ENCODE peak calls at places on chromosomes 16 and 17, in seven cellular contexts. One of them, this sample, is unnamed.

GRCh38 chr16:83344014-83344413 is 463.8 kb upstream of the HSBP1 start:
- DNase-seq in NCI-H1930: no peak
- DNase-seq in naive thymus-derived CD4-positive, alpha-beta T cell: no peak
- DNase-seq in left ventricle myocardium inferior: no peak
- DNase-seq in ACHN: no peak
- DNase-seq in OCI-M1: no peak
- DNase-seq in anterior cingulate cortex: no peak
- DNase-seq in this sample: no peak

GRCh38 chr16:63617047-63617989 is 1504.5 kb downstream of the CDH11 start:
- DNase-seq in NCI-H1930: no peak
- DNase-seq in anterior cingulate cortex: no peak
- DNase-seq in left ventricle myocardium inferior: peak
- DNase-seq in ACHN: peak
- DNase-seq in OCI-M1: no peak
- DNase-seq in naive thymus-derived CD4-positive, alpha-beta T cell: no peak
- DNase-seq in this sample: no peak

GRCh38 chr16:34802848-34803599 is 1343.6 kb downstream of the TP53TG3F start:
- DNase-seq in ACHN: no peak
- DNase-seq in anterior cingulate cortex: no peak
- DNase-seq in NCI-H1930: no peak
- DNase-seq in naive thymus-derived CD4-positive, alpha-beta T cell: no peak
- DNase-seq in left ventricle myocardium inferior: no peak
- DNase-seq in OCI-M1: no peak
- DNase-seq in this sample: no peak

GRCh38 chr17:15036238-15036637 is 228.9 kb downstream of the PMP22 start:
- DNase-seq in left ventricle myocardium inferior: no peak
- DNase-seq in OCI-M1: no peak
- DNase-seq in NCI-H1930: no peak
- DNase-seq in anterior cingulate cortex: no peak
- DNase-seq in naive thymus-derived CD4-positive, alpha-beta T cell: no peak
- DNase-seq in ACHN: no peak
- DNase-seq in this sample: no peak

GRCh38 chr17:71315568-71315967 is 805.3 kb upstream of the SOX9 start:
- DNase-seq in anterior cingulate cortex: no peak
- DNase-seq in NCI-H1930: no peak
- DNase-seq in ACHN: no peak
- DNase-seq in naive thymus-derived CD4-positive, alpha-beta T cell: no peak
- DNase-seq in left ventricle myocardium inferior: no peak
- DNase-seq in OCI-M1: no peak
- DNase-seq in this sample: no peak

GRCh38 chr17:45218895-45219661 is 2.6 kb upstream of the FMNL1 start:
- DNase-seq in naive thymus-derived CD4-positive, alpha-beta T cell: peak
- DNase-seq in anterior cingulate cortex: peak
- DNase-seq in OCI-M1: peak
- DNase-seq in left ventricle myocardium inferior: peak
- DNase-seq in NCI-H1930: peak
- DNase-seq in ACHN: peak
- DNase-seq in this sample: peak

GRCh38 chr17:63984651-63985386 is 12.1 kb upstream of the SCN4A start:
- DNase-seq in ACHN: peak
- DNase-seq in naive thymus-derived CD4-positive, alpha-beta T cell: peak
- DNase-seq in left ventricle myocardium inferior: no peak
- DNase-seq in OCI-M1: peak
- DNase-seq in anterior cingulate cortex: no peak
- DNase-seq in NCI-H1930: no peak
- DNase-seq in this sample: no peak

GRCh38 chr17:51085150-51085805 is 35.4 kb downstream of the SPAG9 start:
- DNase-seq in NCI-H1930: no peak
- DNase-seq in OCI-M1: no peak
- DNase-seq in naive thymus-derived CD4-positive, alpha-beta T cell: no peak
- DNase-seq in left ventricle myocardium inferior: no peak
- DNase-seq in ACHN: no peak
- DNase-seq in anterior cingulate cortex: no peak
- DNase-seq in this sample: no peak

GRCh38 chr17:61799812-61800484 is 63.4 kb downstream of the BRIP1 start:
- DNase-seq in left ventricle myocardium inferior: no peak
- DNase-seq in anterior cingulate cortex: no peak
- DNase-seq in NCI-H1930: no peak
- DNase-seq in ACHN: no peak
- DNase-seq in OCI-M1: peak
- DNase-seq in naive thymus-derived CD4-positive, alpha-beta T cell: no peak
- DNase-seq in this sample: no peak

GRCh38 chr16:17964196-17964595 is 372.3 kb downstream of the NPIPA8 start:
- DNase-seq in anterior cingulate cortex: no peak
- DNase-seq in OCI-M1: no peak
- DNase-seq in naive thymus-derived CD4-positive, alpha-beta T cell: no peak
- DNase-seq in left ventricle myocardium inferior: no peak
- DNase-seq in ACHN: no peak
- DNase-seq in NCI-H1930: no peak
- DNase-seq in this sample: no peak

GRCh38 chr17:46124695-46125592 is 68.3 kb downstream of the KANSL1 start:
- DNase-seq in NCI-H1930: no peak
- DNase-seq in ACHN: no peak
- DNase-seq in OCI-M1: peak
- DNase-seq in left ventricle myocardium inferior: no peak
- DNase-seq in naive thymus-derived CD4-positive, alpha-beta T cell: no peak
- DNase-seq in anterior cingulate cortex: no peak
- DNase-seq in this sample: no peak

GRCh38 chr16:87607223-87607622 is 4.9 kb downstream of the JPH3 start:
- DNase-seq in left ventricle myocardium inferior: no peak
- DNase-seq in OCI-M1: no peak
- DNase-seq in NCI-H1930: no peak
- DNase-seq in ACHN: no peak
- DNase-seq in naive thymus-derived CD4-positive, alpha-beta T cell: no peak
- DNase-seq in anterior cingulate cortex: no peak
- DNase-seq in this sample: no peak

GRCh38 chr17:62615503-62615902 is 12.0 kb upstream of the MRC2 start:
- DNase-seq in naive thymus-derived CD4-positive, alpha-beta T cell: no peak
- DNase-seq in OCI-M1: no peak
- DNase-seq in left ventricle myocardium inferior: no peak
- DNase-seq in anterior cingulate cortex: no peak
- DNase-seq in ACHN: no peak
- DNase-seq in NCI-H1930: no peak
- DNase-seq in this sample: no peak

GRCh38 chr16:89363621-89364393 is 126.6 kb downstream of the ANKRD11 start:
- DNase-seq in naive thymus-derived CD4-positive, alpha-beta T cell: no peak
- DNase-seq in left ventricle myocardium inferior: no peak
- DNase-seq in OCI-M1: no peak
- DNase-seq in ACHN: peak
- DNase-seq in anterior cingulate cortex: no peak
- DNase-seq in NCI-H1930: no peak
- DNase-seq in this sample: no peak

GRCh38 chr17:70357196-70357595 is 187.9 kb downstream of the KCNJ2 start:
- DNase-seq in left ventricle myocardium inferior: no peak
- DNase-seq in NCI-H1930: no peak
- DNase-seq in ACHN: no peak
- DNase-seq in anterior cingulate cortex: no peak
- DNase-seq in naive thymus-derived CD4-positive, alpha-beta T cell: no peak
- DNase-seq in OCI-M1: no peak
- DNase-seq in this sample: no peak

GRCh38 chr16:63787014-63787413 is 1334.8 kb downstream of the CDH11 start:
- DNase-seq in ACHN: peak
- DNase-seq in NCI-H1930: no peak
- DNase-seq in left ventricle myocardium inferior: no peak
- DNase-seq in naive thymus-derived CD4-positive, alpha-beta T cell: no peak
- DNase-seq in anterior cingulate cortex: no peak
- DNase-seq in OCI-M1: peak
- DNase-seq in this sample: no peak

GRCh38 chr17:57290955-57291354 is 34.6 kb downstream of the MSI2 start:
- DNase-seq in ACHN: no peak
- DNase-seq in OCI-M1: no peak
- DNase-seq in left ventricle myocardium inferior: no peak
- DNase-seq in naive thymus-derived CD4-positive, alpha-beta T cell: no peak
- DNase-seq in anterior cingulate cortex: no peak
- DNase-seq in NCI-H1930: no peak
- DNase-seq in this sample: no peak

GRCh38 chr16:75256871-75257343 is 5.5 kb upstream of the BCAR1 start:
- DNase-seq in anterior cingulate cortex: no peak
- DNase-seq in OCI-M1: no peak
- DNase-seq in ACHN: no peak
- DNase-seq in naive thymus-derived CD4-positive, alpha-beta T cell: no peak
- DNase-seq in left ventricle myocardium inferior: no peak
- DNase-seq in NCI-H1930: no peak
- DNase-seq in this sample: no peak

GRCh38 chr16:21302454-21302853 is 24.4 kb upstream of the CRYM start:
- DNase-seq in OCI-M1: no peak
- DNase-seq in anterior cingulate cortex: no peak
- DNase-seq in ACHN: peak
- DNase-seq in naive thymus-derived CD4-positive, alpha-beta T cell: no peak
- DNase-seq in NCI-H1930: no peak
- DNase-seq in left ventricle myocardium inferior: no peak
- DNase-seq in this sample: no peak

GRCh38 chr16:57106767-57107166 is 14.4 kb downstream of the CPNE2 start:
- DNase-seq in NCI-H1930: no peak
- DNase-seq in OCI-M1: no peak
- DNase-seq in anterior cingulate cortex: no peak
- DNase-seq in naive thymus-derived CD4-positive, alpha-beta T cell: no peak
- DNase-seq in left ventricle myocardium inferior: peak
- DNase-seq in ACHN: no peak
- DNase-seq in this sample: no peak

GRCh38 chr16:13866073-13866472 is 53.9 kb upstream of the ERCC4 start:
- DNase-seq in anterior cingulate cortex: no peak
- DNase-seq in NCI-H1930: peak
- DNase-seq in OCI-M1: peak
- DNase-seq in naive thymus-derived CD4-positive, alpha-beta T cell: peak
- DNase-seq in left ventricle myocardium inferior: peak
- DNase-seq in ACHN: peak
- DNase-seq in this sample: no peak

GRCh38 chr17:76075364-76076099 is 951 bp downstream of the GALR2 start:
- DNase-seq in NCI-H1930: peak
- DNase-seq in left ventricle myocardium inferior: no peak
- DNase-seq in anterior cingulate cortex: no peak
- DNase-seq in OCI-M1: peak
- DNase-seq in naive thymus-derived CD4-positive, alpha-beta T cell: no peak
- DNase-seq in ACHN: peak
- DNase-seq in this sample: no peak

GRCh38 chr16:11191665-11192064 is 64.3 kb downstream of the SOCS1 start:
- DNase-seq in ACHN: no peak
- DNase-seq in NCI-H1930: no peak
- DNase-seq in naive thymus-derived CD4-positive, alpha-beta T cell: no peak
- DNase-seq in OCI-M1: no peak
- DNase-seq in left ventricle myocardium inferior: no peak
- DNase-seq in anterior cingulate cortex: no peak
- DNase-seq in this sample: no peak

GRCh38 chr17:43961954-43962353 is 8.2 kb upstream of the PYY start:
- DNase-seq in ACHN: no peak
- DNase-seq in left ventricle myocardium inferior: no peak
- DNase-seq in OCI-M1: no peak
- DNase-seq in anterior cingulate cortex: no peak
- DNase-seq in naive thymus-derived CD4-positive, alpha-beta T cell: no peak
- DNase-seq in NCI-H1930: no peak
- DNase-seq in this sample: no peak

GRCh38 chr17:78903101-78903779 is at the start of gene CEP295NL:
- DNase-seq in naive thymus-derived CD4-positive, alpha-beta T cell: peak
- DNase-seq in anterior cingulate cortex: no peak
- DNase-seq in left ventricle myocardium inferior: no peak
- DNase-seq in NCI-H1930: no peak
- DNase-seq in OCI-M1: no peak
- DNase-seq in ACHN: peak
- DNase-seq in this sample: no peak

GRCh38 chr17:54891176-54891821 is 9.4 kb upstream of the TOM1L1 start:
- DNase-seq in OCI-M1: peak
- DNase-seq in ACHN: peak
- DNase-seq in left ventricle myocardium inferior: no peak
- DNase-seq in NCI-H1930: peak
- DNase-seq in anterior cingulate cortex: no peak
- DNase-seq in naive thymus-derived CD4-positive, alpha-beta T cell: no peak
- DNase-seq in this sample: no peak

GRCh38 chr17:65228734-65229390 is 91.7 kb downstream of the RGS9 start:
- DNase-seq in ACHN: no peak
- DNase-seq in left ventricle myocardium inferior: no peak
- DNase-seq in OCI-M1: peak
- DNase-seq in naive thymus-derived CD4-positive, alpha-beta T cell: peak
- DNase-seq in anterior cingulate cortex: no peak
- DNase-seq in NCI-H1930: no peak
- DNase-seq in this sample: no peak

GRCh38 chr16:85164838-85165516 is 52.7 kb upstream of the CIBAR2 start:
- DNase-seq in anterior cingulate cortex: no peak
- DNase-seq in left ventricle myocardium inferior: no peak
- DNase-seq in NCI-H1930: no peak
- DNase-seq in naive thymus-derived CD4-positive, alpha-beta T cell: no peak
- DNase-seq in ACHN: no peak
- DNase-seq in OCI-M1: peak
- DNase-seq in this sample: no peak

GRCh38 chr17:2055494-2056220 is 754 bp downstream of the HIC1 start:
- DNase-seq in naive thymus-derived CD4-positive, alpha-beta T cell: peak
- DNase-seq in left ventricle myocardium inferior: no peak
- DNase-seq in NCI-H1930: no peak
- DNase-seq in ACHN: no peak
- DNase-seq in OCI-M1: no peak
- DNase-seq in anterior cingulate cortex: no peak
- DNase-seq in this sample: no peak

This sample was measured in NCI-H2081 treated with DMSO at 0.1 percent for 48 hours.